ENCODE peak calls at places on chromosome 20, in eight cellular contexts. X, D, C, H, Q, T, N and O are unnamed samples.

GRCh38 chr20:48615871-48616270 is 211.9 kb downstream of the PREX1 start:
- DNase-seq in C (no peak), T (no peak), Q (no peak), X (no peak), D (no peak), H (no peak), N (no peak), O (no peak)

GRCh38 chr20:45969712-45970634 is 2.0 kb downstream of the ZNF335 start:
- DNase-seq in D (no peak), H (peak), C (peak), X (no peak), Q (peak), N (peak), T (no peak), O (peak)

GRCh38 chr20:23532533-23532932 is 35.8 kb downstream of the CST9L start:
- DNase-seq in H (no peak), X (no peak), T (no peak), N (no peak), C (no peak), D (no peak), Q (no peak), O (no peak)

GRCh38 chr20:37907677-37908397 is 4.9 kb downstream of the VSTM2L start:
- DNase-seq in D (no peak), Q (peak), X (no peak), C (peak), N (peak), T (no peak), H (peak), O (peak)

GRCh38 chr20:44526129-44526528 is 4.3 kb upstream of the SERINC3 start:
- DNase-seq in H (peak), C (peak), N (peak), X (no peak), Q (no peak), T (no peak), D (no peak), O (no peak)

GRCh38 chr20:49399329-49399728 is 83.1 kb downstream of the KCNB1 start:
- DNase-seq in N (peak), D (no peak), Q (peak), C (peak), X (no peak), H (no peak), T (no peak), O (no peak)

GRCh38 chr20:4150095-4150492 is 134.7 kb upstream of the RNF24 start:
- DNase-seq in T (no peak), D (no peak), H (no peak), N (peak), C (peak), X (no peak), Q (peak), O (peak)

GRCh38 chr20:63265891-63266515 is 6.6 kb upstream of the ARFGAP1 start:
- DNase-seq in T (no peak), X (no peak), N (no peak), C (peak), D (no peak), H (no peak), Q (peak), O (no peak)

GRCh38 chr20:25148181-25148981 is 47.1 kb upstream of the ENTPD6 start:
- DNase-seq in X (peak), C (peak), T (peak), Q (peak), H (no peak), N (no peak), D (no peak), O (no peak)